ENCODE peak calls at places on chromosome 11, in four cellular contexts. One of them, this sample, is unnamed.

GRCh38 chr11:67355794-67356550 is 2.6 kb upstream of the POLD4 start:
- DNase-seq in mesendoderm: no peak
- DNase-seq in H9: no peak
- DNase-seq in IMR-90: no peak
- DNase-seq in this sample: no peak

GRCh38 chr11:110075087-110075821 is 17.9 kb upstream of the ZC3H12C start:
- DNase-seq in H9: no peak
- DNase-seq in IMR-90: no peak
- DNase-seq in mesendoderm: peak
- DNase-seq in this sample: no peak

GRCh38 chr11:11179239-11179638 is 173.8 kb downstream of the CSNK2A3 start:
- DNase-seq in H9: no peak
- DNase-seq in IMR-90: peak
- DNase-seq in mesendoderm: peak
- DNase-seq in this sample: no peak

GRCh38 chr11:34976496-34976895 is 60.1 kb downstream of the PDHX start:
- DNase-seq in IMR-90: no peak
- DNase-seq in H9: no peak
- DNase-seq in mesendoderm: peak
- DNase-seq in this sample: no peak

GRCh38 chr11:18000760-18001159 is 12.1 kb downstream of the SERGEF start:
- DNase-seq in H9: no peak
- DNase-seq in IMR-90: no peak
- DNase-seq in mesendoderm: no peak
- DNase-seq in this sample: no peak

GRCh38 chr11:955154-956049 is 29.7 kb downstream of the AP2A2 start:
- DNase-seq in mesendoderm: no peak
- DNase-seq in IMR-90: no peak
- DNase-seq in H9: no peak
- DNase-seq in this sample: no peak

GRCh38 chr11:122976734-122977454 is 4.7 kb downstream of the BSX start:
- DNase-seq in mesendoderm: peak
- DNase-seq in IMR-90: no peak
- DNase-seq in H9: peak
- DNase-seq in this sample: peak

GRCh38 chr11:115330693-115331482 is 173.3 kb downstream of the CADM1 start:
- DNase-seq in H9: no peak
- DNase-seq in IMR-90: no peak
- DNase-seq in mesendoderm: no peak
- DNase-seq in this sample: no peak

GRCh38 chr11:88174627-88175003 is 628 bp downstream of the RAB38 start:
- DNase-seq in IMR-90: peak
- DNase-seq in mesendoderm: peak
- DNase-seq in H9: peak
- DNase-seq in this sample: peak

GRCh38 chr11:8671651-8672062 is 10.8 kb downstream of the TRIM66 start:
- DNase-seq in IMR-90: peak
- DNase-seq in mesendoderm: peak
- DNase-seq in H9: peak
- DNase-seq in this sample: no peak

GRCh38 chr11:72864692-72865655 is 50.8 kb downstream of the ATG16L2 start:
- DNase-seq in H9: no peak
- DNase-seq in IMR-90: peak
- DNase-seq in mesendoderm: no peak
- DNase-seq in this sample: no peak

GRCh38 chr11:70399681-70400112 is 1.4 kb downstream of the CTTN start:
- DNase-seq in IMR-90: peak
- DNase-seq in mesendoderm: peak
- DNase-seq in H9: peak
- DNase-seq in this sample: peak

GRCh38 chr11:2574553-2575535 is 125.0 kb downstream of the KCNQ1OT1 start:
- DNase-seq in IMR-90: no peak
- DNase-seq in H9: no peak
- DNase-seq in mesendoderm: no peak
- DNase-seq in this sample: no peak

GRCh38 chr11:74932797-74933196 is 16.1 kb downstream of the XRRA1 start:
- DNase-seq in IMR-90: peak
- DNase-seq in H9: no peak
- DNase-seq in mesendoderm: no peak
- DNase-seq in this sample: no peak

GRCh38 chr11:69122642-69123431 is 32.9 kb upstream of the SMIM38 start:
- DNase-seq in H9: peak
- DNase-seq in IMR-90: peak
- DNase-seq in mesendoderm: peak
- DNase-seq in this sample: peak

GRCh38 chr11:61679893-61680621 is at the start of gene DAGLA:
- DNase-seq in mesendoderm: peak
- DNase-seq in H9: peak
- DNase-seq in IMR-90: peak
- DNase-seq in this sample: no peak

GRCh38 chr11:34359548-34359891 is 1.7 kb upstream of the ABTB2 start:
- DNase-seq in IMR-90: no peak
- DNase-seq in H9: no peak
- DNase-seq in mesendoderm: no peak
- DNase-seq in this sample: no peak

GRCh38 chr11:124612567-124613245 is 1.5 kb downstream of the PANX3 start:
- DNase-seq in mesendoderm: peak
- DNase-seq in H9: peak
- DNase-seq in IMR-90: peak
- DNase-seq in this sample: no peak

GRCh38 chr11:76782526-76783293 is 446 bp upstream of the TSKU start:
- DNase-seq in mesendoderm: peak
- DNase-seq in IMR-90: peak
- DNase-seq in H9: peak
- DNase-seq in this sample: no peak

GRCh38 chr11:10221342-10221741 is 72.7 kb downstream of the SBF2 start:
- DNase-seq in mesendoderm: no peak
- DNase-seq in H9: no peak
- DNase-seq in IMR-90: no peak
- DNase-seq in this sample: no peak

GRCh38 chr11:76371170-76371569 is 9.8 kb downstream of the THAP12 start:
- DNase-seq in H9: no peak
- DNase-seq in IMR-90: peak
- DNase-seq in mesendoderm: no peak
- DNase-seq in this sample: no peak

GRCh38 chr11:69697861-69698260 is 6.0 kb downstream of the FGF19 start:
- DNase-seq in mesendoderm: no peak
- DNase-seq in H9: no peak
- DNase-seq in IMR-90: no peak
- DNase-seq in this sample: no peak

GRCh38 chr11:69939551-69940245 is 120.5 kb upstream of the FGF3 start:
- DNase-seq in IMR-90: peak
- DNase-seq in mesendoderm: no peak
- DNase-seq in H9: no peak
- DNase-seq in this sample: no peak

GRCh38 chr11:69293087-69293486 is 868 bp upstream of the MYEOV start:
- DNase-seq in IMR-90: no peak
- DNase-seq in H9: peak
- DNase-seq in mesendoderm: peak
- DNase-seq in this sample: no peak

GRCh38 chr11:122803716-122804115 is 34.6 kb upstream of the CRTAM start:
- DNase-seq in mesendoderm: no peak
- DNase-seq in H9: no peak
- DNase-seq in IMR-90: no peak
- DNase-seq in this sample: no peak

GRCh38 chr11:364991-365390 is 4.3 kb upstream of the B4GALNT4 start:
- DNase-seq in mesendoderm: no peak
- DNase-seq in IMR-90: no peak
- DNase-seq in H9: no peak
- DNase-seq in this sample: no peak

GRCh38 chr11:121933694-121934093 is 182.3 kb downstream of the BLID start:
- DNase-seq in IMR-90: peak
- DNase-seq in mesendoderm: no peak
- DNase-seq in H9: no peak
- DNase-seq in this sample: no peak

GRCh38 chr11:32396991-32397390 is 38.3 kb downstream of the WT1 start:
- DNase-seq in H9: no peak
- DNase-seq in IMR-90: no peak
- DNase-seq in mesendoderm: no peak
- DNase-seq in this sample: no peak

GRCh38 chr11:101188173-101188572 is 58.6 kb upstream of the PGR start:
- DNase-seq in mesendoderm: no peak
- DNase-seq in IMR-90: no peak
- DNase-seq in H9: no peak
- DNase-seq in this sample: no peak

GRCh38 chr11:94151903-94152677 is 23.4 kb downstream of the PANX1 start:
- DNase-seq in IMR-90: peak
- DNase-seq in mesendoderm: peak
- DNase-seq in H9: peak
- DNase-seq in this sample: no peak

GRCh38 chr11:67282155-67282875 is 6.8 kb upstream of the ANKRD13D start:
- DNase-seq in H9: no peak
- DNase-seq in mesendoderm: no peak
- DNase-seq in IMR-90: no peak
- DNase-seq in this sample: no peak

GRCh38 chr11:77217156-77217555 is 84.3 kb downstream of the GDPD4 start:
- DNase-seq in H9: no peak
- DNase-seq in IMR-90: no peak
- DNase-seq in mesendoderm: no peak
- DNase-seq in this sample: no peak

GRCh38 chr11:46677169-46677568 is 23.2 kb downstream of the ARHGAP1 start:
- DNase-seq in mesendoderm: no peak
- DNase-seq in IMR-90: no peak
- DNase-seq in H9: no peak
- DNase-seq in this sample: no peak

GRCh38 chr11:119749006-119749565 is 20.1 kb upstream of the NECTIN1 start:
- DNase-seq in IMR-90: no peak
- DNase-seq in mesendoderm: no peak
- DNase-seq in H9: no peak
- DNase-seq in this sample: no peak
- H3K23ac ChIP-seq in IMR-90: no peak
- H3K23ac ChIP-seq in mesendoderm: no peak
- H3K23ac ChIP-seq in H9: no peak
- H3K23ac ChIP-seq in this sample: no peak

GRCh38 chr11:59157433-59157832 is 14.5 kb upstream of the DTX4 start:
- DNase-seq in IMR-90: no peak
- DNase-seq in H9: no peak
- DNase-seq in mesendoderm: no peak
- DNase-seq in this sample: no peak
- H3K56ac ChIP-seq in IMR-90: no peak
- H3K56ac ChIP-seq in H9: no peak
- H3K56ac ChIP-seq in mesendoderm: no peak
- H3K56ac ChIP-seq in this sample: no peak

GRCh38 chr11:57487920-57488319 is 27.6 kb downstream of the SLC43A1 start:
- DNase-seq in H9: no peak
- DNase-seq in IMR-90: no peak
- DNase-seq in mesendoderm: no peak
- DNase-seq in this sample: no peak

GRCh38 chr11:57484141-57484710 is 23.9 kb downstream of the RTN4RL2 start:
- DNase-seq in mesendoderm: no peak
- DNase-seq in H9: no peak
- DNase-seq in IMR-90: no peak
- DNase-seq in this sample: no peak

GRCh38 chr11:57490456-57491248 is 24.9 kb downstream of the SLC43A1 start:
- DNase-seq in IMR-90: peak
- DNase-seq in H9: no peak
- DNase-seq in mesendoderm: no peak
- DNase-seq in this sample: no peak

GRCh38 chr11:57485217-57486007 is 25.1 kb downstream of the RTN4RL2 start:
- DNase-seq in IMR-90: peak
- DNase-seq in H9: no peak
- DNase-seq in mesendoderm: no peak
- DNase-seq in this sample: no peak

DNA sequence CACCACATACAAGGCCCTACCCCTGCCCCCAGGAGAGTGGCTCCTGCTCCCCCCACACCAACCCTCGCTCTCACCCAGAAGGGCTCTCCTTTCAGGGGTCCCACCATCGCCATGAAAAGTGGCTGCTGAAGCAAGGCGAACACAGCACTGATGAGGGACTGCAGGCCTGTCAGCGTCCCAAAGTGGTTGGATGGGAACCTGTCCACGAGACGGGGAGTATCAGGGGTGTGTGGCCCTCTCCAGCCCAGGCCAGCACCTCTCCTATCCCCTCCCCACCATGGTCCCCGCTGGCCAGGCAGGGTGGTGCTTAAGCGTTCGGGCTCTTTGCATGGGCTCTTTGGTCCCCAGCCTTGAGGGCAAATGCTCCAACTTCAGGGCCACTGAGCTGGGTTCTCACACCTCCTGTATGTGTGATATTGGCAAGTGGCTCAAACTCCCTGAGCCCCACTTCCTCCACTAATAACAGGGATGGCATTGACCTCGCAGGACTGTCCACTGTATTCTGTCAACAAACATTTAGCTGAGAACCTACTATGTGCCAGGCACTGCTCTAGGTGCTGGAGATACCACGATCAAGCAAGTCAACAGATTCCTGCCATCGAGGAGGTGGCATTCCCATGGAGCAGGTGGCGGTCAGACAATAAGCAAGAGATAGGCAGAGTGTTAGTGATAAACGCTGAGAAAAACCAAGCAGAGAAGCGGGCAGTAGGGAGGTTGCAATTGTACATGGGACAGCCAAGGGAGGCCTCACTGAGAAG is 26.9 kb downstream of the RTN4RL2 start:
- DNase-seq in H9: no peak
- DNase-seq in mesendoderm: no peak
- DNase-seq in IMR-90: no peak
- DNase-seq in this sample: no peak
- H3K23ac ChIP-seq in H9: no peak
- H3K23ac ChIP-seq in mesendoderm: no peak
- H3K23ac ChIP-seq in IMR-90: no peak
- H3K23ac ChIP-seq in this sample: no peak

DNA sequence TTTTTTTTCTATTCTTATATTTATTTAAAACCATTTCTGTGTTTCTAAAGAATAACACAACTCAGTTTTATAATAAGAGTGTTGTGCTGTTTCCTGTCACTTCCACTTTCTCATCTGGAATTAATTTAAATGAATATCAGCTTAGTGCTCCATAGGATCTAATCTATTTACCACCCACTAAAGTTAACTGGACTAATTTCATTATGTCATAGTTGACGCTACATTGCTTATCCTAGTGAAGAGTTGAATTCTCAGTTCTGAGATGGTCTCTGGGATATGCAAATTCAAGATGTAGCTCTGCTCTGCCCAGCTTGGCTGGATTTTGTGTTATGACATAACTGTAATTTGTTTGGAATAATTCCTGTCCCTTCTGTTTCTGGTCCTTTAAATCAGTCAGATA is 380.1 kb downstream of the METTL15 start:
- DNase-seq in H9: no peak
- DNase-seq in mesendoderm: peak
- DNase-seq in IMR-90: no peak
- DNase-seq in this sample: no peak
- H3K56ac ChIP-seq in H9: no peak
- H3K56ac ChIP-seq in mesendoderm: no peak
- H3K56ac ChIP-seq in IMR-90: no peak
- H3K56ac ChIP-seq in this sample: no peak

DNA sequence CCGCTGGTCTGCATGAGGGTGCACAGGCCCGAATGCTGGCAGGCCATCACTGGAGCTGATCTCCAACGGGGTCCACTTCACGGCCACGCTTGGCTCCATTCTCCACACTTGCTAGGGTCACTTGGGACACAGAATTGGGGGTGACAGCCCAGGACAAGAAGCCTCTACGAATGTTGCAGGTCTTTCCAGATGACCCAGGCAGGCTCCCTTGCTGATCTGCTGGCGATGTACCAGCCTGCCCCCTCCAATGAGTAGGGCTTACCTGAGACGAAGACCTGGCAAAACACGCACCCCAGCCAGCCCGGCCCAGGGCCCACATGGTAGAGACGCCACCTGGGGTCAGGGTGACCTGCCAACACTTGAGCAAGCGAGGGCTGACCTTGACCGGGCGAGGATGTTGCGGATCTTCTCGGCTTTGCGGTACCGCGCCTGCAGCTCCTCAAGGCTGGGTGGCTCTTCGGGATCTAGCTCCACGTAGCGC is 44.9 kb downstream of the C11orf58 start:
- DNase-seq in H9: no peak
- DNase-seq in mesendoderm: no peak
- DNase-seq in IMR-90: no peak
- DNase-seq in this sample: no peak
- H3K23ac ChIP-seq in H9: no peak
- H3K23ac ChIP-seq in mesendoderm: no peak
- H3K23ac ChIP-seq in IMR-90: no peak
- H3K23ac ChIP-seq in this sample: no peak

This sample was measured in H1.